ENCODE peak calls at places on chromosomes 2 and 18, in four cellular contexts. One of them, this sample, is unnamed.
A peak's percentile ranks its signal among the peaks of the same experiment; 100 is the strongest.

GRCh38 chr18:23072079-23072478 is 63.2 kb upstream of the CABLES1 start:
- DNase-seq in GM12878: no peak
- DNase-seq in HepG2: no peak
- DNase-seq in K562: no peak
- DNase-seq in this sample: no peak

GRCh38 chr2:197307933-197308521 is 2.6 kb downstream of the ANKRD44 start:
- DNase-seq in HepG2: no peak
- DNase-seq in K562: no peak
- DNase-seq in GM12878: no peak
- DNase-seq in this sample: no peak

GRCh38 chr2:9543557-9543956 is 12.1 kb downstream of the ADAM17 start:
- DNase-seq in GM12878: no peak
- DNase-seq in K562: no peak
- DNase-seq in HepG2: no peak
- DNase-seq in this sample: no peak

GRCh38 chr2:79101024-79101423 is 13.2 kb upstream of the REG1B start:
- DNase-seq in K562: no peak
- DNase-seq in GM12878: no peak
- DNase-seq in HepG2: no peak
- DNase-seq in this sample: no peak

GRCh38 chr2:235234711-235235110 is 259.1 kb upstream of the AGAP1 start:
- DNase-seq in GM12878: no peak
- DNase-seq in HepG2: no peak
- DNase-seq in K562: no peak
- DNase-seq in this sample: no peak

GRCh38 chr18:26227051-26227672 is 917 bp downstream of the TAF4B start:
- DNase-seq in GM12878: no peak
- DNase-seq in K562: peak; percentile 53
- DNase-seq in HepG2: no peak
- DNase-seq in this sample: no peak

GRCh38 chr2:63651361-63651760 is 62.6 kb downstream of the MDH1 start:
- DNase-seq in GM12878: no peak
- DNase-seq in K562: no peak
- DNase-seq in HepG2: no peak
- DNase-seq in this sample: no peak

GRCh38 chr2:199704358-199705238 is 146.4 kb downstream of the FTCDNL1 start:
- DNase-seq in GM12878: no peak
- DNase-seq in K562: peak; percentile 41
- DNase-seq in HepG2: peak; percentile 53
- DNase-seq in this sample: peak; percentile 68

GRCh38 chr2:72145658-72146329 is 1.9 kb downstream of the CYP26B1 start:
- DNase-seq in GM12878: no peak
- DNase-seq in HepG2: no peak
- DNase-seq in K562: no peak
- DNase-seq in this sample: no peak

GRCh38 chr2:97691166-97691565 is 21.7 kb downstream of the C2orf92 start:
- DNase-seq in K562: no peak
- DNase-seq in HepG2: no peak
- DNase-seq in GM12878: no peak
- DNase-seq in this sample: no peak

GRCh38 chr18:69958422-69958821 is 10.7 kb upstream of the CD226 start:
- DNase-seq in K562: no peak
- DNase-seq in GM12878: no peak
- DNase-seq in HepG2: no peak
- DNase-seq in this sample: no peak

GRCh38 chr18:56377161-56377560 is 261.2 kb downstream of the TXNL1 start:
- DNase-seq in K562: no peak
- DNase-seq in HepG2: no peak
- DNase-seq in GM12878: no peak
- DNase-seq in this sample: no peak

GRCh38 chr2:9697904-9698303 is 67.1 kb upstream of the YWHAQ start:
- DNase-seq in GM12878: no peak
- DNase-seq in HepG2: no peak
- DNase-seq in K562: no peak
- DNase-seq in this sample: no peak

GRCh38 chr2:204686415-204686814 is 141.1 kb downstream of the PARD3B start:
- DNase-seq in HepG2: no peak
- DNase-seq in GM12878: no peak
- DNase-seq in K562: no peak
- DNase-seq in this sample: no peak

GRCh38 chr2:179595284-179595683 is 266.1 kb downstream of the ZNF385B start:
- DNase-seq in GM12878: no peak
- DNase-seq in HepG2: peak; percentile 33
- DNase-seq in K562: no peak
- DNase-seq in this sample: peak; percentile 21

GRCh38 chr2:175151791-175152190 is 16.2 kb downstream of the ATF2 start:
- DNase-seq in GM12878: no peak
- DNase-seq in K562: no peak
- DNase-seq in HepG2: no peak
- DNase-seq in this sample: no peak

GRCh38 chr18:45667056-45667455 is 51.8 kb downstream of the SLC14A2 start:
- DNase-seq in GM12878: no peak
- DNase-seq in HepG2: no peak
- DNase-seq in K562: no peak
- DNase-seq in this sample: no peak

GRCh38 chr2:240324312-240325005 is 111.0 kb upstream of the GPC1 start:
- DNase-seq in K562: no peak
- DNase-seq in HepG2: no peak
- DNase-seq in GM12878: no peak
- DNase-seq in this sample: no peak

GRCh38 chr2:241261628-241262027 is 53.8 kb downstream of the HDLBP start:
- DNase-seq in HepG2: no peak
- DNase-seq in K562: no peak
- DNase-seq in GM12878: no peak
- DNase-seq in this sample: no peak

GRCh38 chr18:12038082-12038660 is 55.5 kb upstream of the ANKRD62 start:
- DNase-seq in HepG2: no peak
- DNase-seq in GM12878: no peak
- DNase-seq in K562: no peak
- DNase-seq in this sample: no peak
- TF ChIP-seq FOXM1 in HepG2: no peak
- TF ChIP-seq FOXM1 in GM12878: no peak
- TF ChIP-seq FOXM1 in K562: no peak
- TF ChIP-seq FOXM1 in this sample: no peak

GRCh38 chr2:42345986-42346385 is 15.0 kb downstream of the COX7A2L start:
- DNase-seq in K562: no peak
- DNase-seq in GM12878: no peak
- DNase-seq in HepG2: no peak
- DNase-seq in this sample: no peak
- TF ChIP-seq FOXM1 in K562: no peak
- TF ChIP-seq FOXM1 in GM12878: no peak
- TF ChIP-seq FOXM1 in HepG2: no peak
- TF ChIP-seq FOXM1 in this sample: no peak

GRCh38 chr2:176986579-176986978 is 226.0 kb upstream of the HNRNPA3 start:
- DNase-seq in HepG2: no peak
- DNase-seq in GM12878: no peak
- DNase-seq in K562: no peak
- DNase-seq in this sample: no peak

GRCh38 chr2:176985871-176986270 is 226.7 kb upstream of the HNRNPA3 start:
- DNase-seq in HepG2: no peak
- DNase-seq in GM12878: no peak
- DNase-seq in K562: no peak
- DNase-seq in this sample: no peak

GRCh38 chr2:176984987-176985386 is 227.6 kb upstream of the HNRNPA3 start:
- DNase-seq in HepG2: no peak
- DNase-seq in GM12878: no peak
- DNase-seq in K562: no peak
- DNase-seq in this sample: no peak
- TF ChIP-seq FOXM1 in HepG2: no peak
- TF ChIP-seq FOXM1 in GM12878: no peak
- TF ChIP-seq FOXM1 in K562: no peak
- TF ChIP-seq FOXM1 in this sample: no peak

GRCh38 chr2:205740381-205740780 is 58.1 kb downstream of the NRP2 start:
- DNase-seq in K562: no peak
- DNase-seq in GM12878: no peak
- DNase-seq in HepG2: no peak
- DNase-seq in this sample: no peak
- TF ChIP-seq FOXM1 in K562: no peak
- TF ChIP-seq FOXM1 in GM12878: no peak
- TF ChIP-seq FOXM1 in HepG2: no peak
- TF ChIP-seq FOXM1 in this sample: no peak

DNA sequence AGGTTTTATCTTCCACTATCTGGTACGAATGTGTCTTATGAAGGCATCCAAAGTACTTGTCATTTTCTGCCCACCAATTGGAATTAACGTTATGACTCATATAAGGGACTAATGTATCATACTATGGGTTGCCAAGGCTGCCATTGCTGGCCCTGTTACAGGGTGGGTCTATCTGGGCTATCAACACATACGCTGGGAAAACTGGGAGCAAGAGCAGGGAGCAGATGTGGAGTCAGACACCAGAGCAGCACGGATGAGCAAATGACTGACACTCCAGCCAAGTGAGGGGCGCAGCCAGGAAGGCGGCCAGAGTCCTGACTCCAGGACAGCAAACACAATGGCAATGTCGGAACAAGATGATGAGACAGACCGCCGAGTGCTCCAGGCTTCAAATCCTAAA is 145.9 kb downstream of the COPS8 start:
- DNase-seq in GM12878: no peak
- DNase-seq in HepG2: no peak
- DNase-seq in K562: no peak
- DNase-seq in this sample: no peak
- TF ChIP-seq FOXM1 in GM12878: no peak
- TF ChIP-seq FOXM1 in HepG2: no peak
- TF ChIP-seq FOXM1 in K562: no peak
- TF ChIP-seq FOXM1 in this sample: no peak

GRCh38 chr2:228559774-228560415 is 378.4 kb upstream of the SPHKAP start:
- DNase-seq in K562: no peak
- DNase-seq in GM12878: no peak
- DNase-seq in HepG2: no peak
- DNase-seq in this sample: no peak

GRCh38 chr2:228556707-228557106 is 375.2 kb upstream of the SPHKAP start:
- DNase-seq in GM12878: no peak
- DNase-seq in K562: no peak
- DNase-seq in HepG2: no peak
- DNase-seq in this sample: no peak
- TF ChIP-seq FOXM1 in GM12878: no peak
- TF ChIP-seq FOXM1 in K562: no peak
- TF ChIP-seq FOXM1 in HepG2: no peak
- TF ChIP-seq FOXM1 in this sample: no peak

GRCh38 chr2:233418761-233419625 is 64.7 kb downstream of the DGKD start:
- DNase-seq in K562: no peak
- DNase-seq in GM12878: peak; percentile 62
- DNase-seq in HepG2: no peak
- DNase-seq in this sample: no peak
- TF ChIP-seq FOXM1 in K562: no peak
- TF ChIP-seq FOXM1 in GM12878: peak; percentile 26
- TF ChIP-seq FOXM1 in HepG2: no peak
- TF ChIP-seq FOXM1 in this sample: no peak

GRCh38 chr2:177680866-177681358 is 288.3 kb downstream of the AGPS start:
- DNase-seq in HepG2: no peak
- DNase-seq in K562: no peak
- DNase-seq in GM12878: no peak
- DNase-seq in this sample: no peak

GRCh38 chr2:177683473-177684069 is 291.0 kb downstream of the AGPS start:
- DNase-seq in HepG2: no peak
- DNase-seq in K562: peak; percentile 57
- DNase-seq in GM12878: no peak
- DNase-seq in this sample: no peak

GRCh38 chr2:177682768-177683472 is 290.3 kb downstream of the AGPS start:
- DNase-seq in GM12878: no peak
- DNase-seq in K562: peak; percentile 40
- DNase-seq in HepG2: no peak
- DNase-seq in this sample: no peak

GRCh38 chr2:177679611-177680530 is 287.3 kb downstream of the AGPS start:
- DNase-seq in K562: peak; percentile 58
- DNase-seq in GM12878: no peak
- DNase-seq in HepG2: no peak
- DNase-seq in this sample: no peak

DNA sequence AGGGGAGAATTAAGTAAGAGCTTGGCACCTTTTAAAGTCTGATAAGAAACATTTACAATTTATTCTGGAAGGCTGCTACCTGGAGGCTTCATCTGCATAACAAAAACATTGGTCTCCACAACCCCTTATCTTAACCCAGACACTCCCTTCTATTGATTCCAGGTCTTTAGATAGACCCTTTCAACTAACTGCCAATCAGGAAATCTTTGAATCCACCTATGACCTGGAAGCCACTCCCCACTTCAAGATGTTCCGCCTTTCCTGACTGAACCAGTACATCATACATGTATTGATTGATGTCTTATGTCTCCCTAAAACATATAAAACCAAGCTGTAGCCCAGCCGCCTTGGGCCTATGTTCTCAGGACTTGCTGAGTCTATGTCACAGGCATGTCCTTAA is 289.4 kb downstream of the AGPS start:
- DNase-seq in K562: no peak
- DNase-seq in HepG2: no peak
- DNase-seq in GM12878: no peak
- DNase-seq in this sample: no peak
- TF ChIP-seq FOXM1 in K562: no peak
- TF ChIP-seq FOXM1 in HepG2: no peak
- TF ChIP-seq FOXM1 in GM12878: no peak
- TF ChIP-seq FOXM1 in this sample: no peak

DNA sequence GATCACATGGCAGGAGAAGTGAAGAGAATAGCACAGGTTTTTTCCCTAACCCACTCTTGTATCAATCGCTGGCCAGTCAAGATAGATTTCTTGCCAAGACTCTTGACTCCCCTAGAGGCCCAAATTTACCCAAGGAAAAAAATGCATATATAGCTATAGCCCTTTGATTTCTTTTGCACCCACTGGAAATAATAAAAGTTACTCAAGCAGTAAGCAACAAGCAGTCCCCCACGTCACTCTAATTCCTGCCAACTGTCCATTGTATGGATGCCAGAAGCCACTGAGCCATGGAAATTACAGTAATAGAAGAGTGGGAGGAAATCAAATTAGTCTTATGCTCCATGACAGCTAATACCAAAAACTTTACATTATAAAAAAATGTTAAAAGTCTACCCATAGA is 125.3 kb upstream of the SLC39A10 start:
- DNase-seq in GM12878: no peak
- DNase-seq in HepG2: no peak
- DNase-seq in K562: no peak
- DNase-seq in this sample: no peak
- TF ChIP-seq FOXM1 in GM12878: no peak
- TF ChIP-seq FOXM1 in HepG2: no peak
- TF ChIP-seq FOXM1 in K562: no peak
- TF ChIP-seq FOXM1 in this sample: no peak

This sample was measured in HEK293T.